ENCODE peak calls at places on chromosome 16, in seven cellular contexts. P, D, M, L, N, X and O are unnamed samples.

GRCh38 chr16:69131167-69131748 is 1.1 kb downstream of the CHTF8 start:
- DNase-seq in X (no peak), P (peak), L (peak), M (no peak), N (no peak), D (no peak), O (no peak)

GRCh38 chr16:15942901-15943690 is 6.3 kb upstream of the ABCC1 start:
- DNase-seq in P (no peak), X (no peak), N (no peak), M (no peak), D (no peak), L (peak), O (no peak)

GRCh38 chr16:30901201-30902069 is 5.0 kb downstream of the CTF1 start:
- DNase-seq in P (no peak), L (no peak), M (no peak), X (peak), N (no peak), D (no peak), O (no peak)

GRCh38 chr16:48542020-48542473 is 67.9 kb downstream of the N4BP1 start:
- DNase-seq in D (no peak), P (no peak), X (no peak), L (peak), N (no peak), M (no peak), O (no peak)

GRCh38 chr16:275041-275621 is 613 bp downstream of the RGS11 start:
- DNase-seq in L (peak), X (no peak), N (peak), D (no peak), M (no peak), P (no peak), O (peak)

GRCh38 chr16:89574681-89575246 is 794 bp upstream of the CPNE7 start:
- DNase-seq in D (no peak), L (no peak), M (no peak), X (no peak), N (peak), P (peak), O (peak)

GRCh38 chr16:51685498-51685897 is 534.4 kb upstream of the SALL1 start:
- DNase-seq in L (no peak), P (no peak), X (no peak), M (no peak), D (no peak), N (no peak), O (no peak)

GRCh38 chr16:2779151-2779920 is 2.3 kb upstream of the ELOB start:
- DNase-seq in L (no peak), M (no peak), N (no peak), P (no peak), X (no peak), D (no peak), O (no peak)

GRCh38 chr16:68432701-68433100 is 15.6 kb downstream of the SMPD3 start:
- DNase-seq in D (no peak), X (no peak), L (no peak), P (no peak), M (no peak), N (no peak), O (no peak)

GRCh38 chr16:81522141-81522701 is 77.6 kb downstream of the CMIP start:
- DNase-seq in D (no peak), L (peak), M (no peak), N (no peak), P (peak), X (no peak), O (no peak)

GRCh38 chr16:67647681-67648080 is 2.7 kb downstream of the CARMIL2 start:
- DNase-seq in L (no peak), M (no peak), D (no peak), X (no peak), N (no peak), P (no peak), O (no peak)

GRCh38 chr16:26952411-26952810 is 114.3 kb upstream of the C16orf82 start:
- DNase-seq in L (no peak), M (no peak), N (no peak), P (no peak), X (no peak), D (no peak), O (no peak)

GRCh38 chr16:9256196-9256595 is 164.8 kb downstream of the HAPSTR1 start:
- DNase-seq in D (no peak), N (peak), L (peak), M (peak), P (peak), X (peak), O (peak)
- TF ChIP-seq TAF1 in D (no peak), N (no peak), L (no peak), M (no peak), P (no peak), X (no peak), O (no peak)

GRCh38 chr16:53743149-53743566 is 39.2 kb downstream of the FTO start:
- DNase-seq in P (no peak), L (no peak), M (no peak), N (no peak), D (no peak), X (peak), O (no peak)

GRCh38 chr16:53745753-53746258 is 41.9 kb downstream of the FTO start:
- DNase-seq in L (no peak), D (no peak), M (no peak), N (no peak), P (peak), X (no peak), O (no peak)

GRCh38 chr16:53741546-53741945 is 37.6 kb downstream of the FTO start:
- DNase-seq in D (no peak), M (no peak), N (no peak), X (no peak), L (no peak), P (no peak), O (no peak)

GRCh38 chr16:53744449-53744848 is 40.5 kb downstream of the FTO start:
- DNase-seq in D (no peak), L (no peak), M (no peak), N (no peak), P (no peak), X (peak), O (no peak)

DNA sequence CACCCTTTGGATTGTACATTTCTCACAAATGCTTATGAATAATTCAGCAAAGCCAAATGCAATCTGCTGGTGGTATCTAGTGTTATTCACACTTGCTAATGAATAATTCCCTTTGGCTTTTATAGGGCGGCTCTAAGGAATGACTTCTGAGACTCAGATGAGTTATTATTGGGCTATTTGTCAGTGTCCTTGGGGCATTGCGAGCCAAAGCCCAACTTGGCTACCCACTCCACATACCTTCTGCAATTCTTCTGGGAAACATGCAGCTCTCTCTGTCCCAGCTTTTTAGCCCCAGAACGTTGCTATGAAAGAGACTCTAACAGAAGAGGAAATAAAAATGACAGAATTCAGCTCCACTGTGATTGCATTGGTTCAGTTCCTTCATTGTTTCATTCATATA is 41.2 kb downstream of the FTO start:
- DNase-seq in X (no peak), M (no peak), N (no peak), L (no peak), D (no peak), P (no peak), O (no peak)
- TF ChIP-seq TAF1 in X (no peak), M (no peak), N (no peak), L (no peak), D (no peak), P (no peak), O (no peak)

GRCh38 chr16:57809276-57809793 is 7.0 kb upstream of the KIFC3 start:
- DNase-seq in P (no peak), D (no peak), X (no peak), L (no peak), M (no peak), N (no peak), O (no peak)

GRCh38 chr16:57809843-57810196 is 7.5 kb upstream of the KIFC3 start:
- DNase-seq in X (no peak), L (no peak), P (no peak), D (no peak), N (no peak), M (no peak), O (no peak)

GRCh38 chr16:57808589-57808988 is 6.3 kb upstream of the KIFC3 start:
- DNase-seq in P (no peak), D (no peak), M (no peak), N (no peak), X (no peak), L (no peak), O (no peak)

GRCh38 chr16:57807968-57808528 is 5.8 kb upstream of the KIFC3 start:
- DNase-seq in D (no peak), P (peak), X (peak), L (peak), N (peak), M (no peak), O (peak)

DNA sequence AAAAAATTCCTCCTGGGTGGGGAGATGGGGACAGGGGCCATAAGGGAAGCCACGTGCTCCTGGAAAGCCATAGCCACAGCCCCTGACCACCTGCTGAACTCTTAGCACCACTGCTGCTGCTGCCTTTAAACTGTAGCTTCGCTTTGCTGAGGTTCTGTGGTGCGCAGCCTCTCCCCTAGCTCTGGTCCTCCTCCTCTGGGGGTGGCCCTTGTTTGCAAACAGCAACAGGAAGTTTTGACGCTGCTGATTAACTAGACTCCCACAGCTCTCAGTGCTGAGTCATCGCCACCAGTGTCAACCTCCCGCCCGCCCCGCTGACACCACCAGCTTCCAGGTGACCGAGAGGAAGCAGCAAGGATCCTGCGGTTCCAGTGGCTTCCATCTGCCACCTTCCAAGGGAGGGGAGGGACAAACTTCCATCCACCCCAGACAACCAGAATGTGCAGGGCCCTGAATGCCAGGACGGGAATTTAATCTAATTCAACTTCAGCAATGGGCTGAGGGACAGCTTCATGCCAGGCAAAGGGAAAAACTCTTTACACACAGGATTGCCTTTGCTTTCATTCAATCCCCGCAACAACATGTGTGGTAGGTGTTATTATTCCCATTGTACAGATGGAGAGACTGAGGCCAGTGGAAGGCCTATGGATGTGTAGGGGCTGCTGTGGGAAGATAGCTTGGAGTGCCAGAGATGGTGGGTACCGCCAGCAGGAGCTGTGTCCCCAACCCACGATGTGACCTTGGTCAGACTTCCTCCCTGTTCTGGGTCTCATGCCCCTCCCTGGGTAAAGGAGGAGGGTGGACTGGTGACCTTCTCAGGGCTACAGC is 8.1 kb upstream of the KIFC3 start:
- DNase-seq in P (peak), N (peak), D (peak), L (no peak), M (no peak), X (peak), O (peak)
- TF ChIP-seq TAF1 in P (peak), N (no peak), D (peak), L (no peak), M (no peak), X (peak), O (no peak)

GRCh38 chr16:46884513-46885293 is 541 bp downstream of the GPT2 start:
- DNase-seq in X (no peak), L (peak), P (no peak), D (no peak), M (no peak), N (no peak), O (no peak)
- TF ChIP-seq TAF1 in X (no peak), L (no peak), P (no peak), D (no peak), M (no peak), N (no peak), O (no peak)

GRCh38 chr16:72876221-72876620 is 171.7 kb downstream of the ZFHX3 start:
- DNase-seq in L (no peak), N (no peak), M (no peak), X (no peak), D (peak), P (no peak), O (peak)
- TF ChIP-seq TAF1 in L (no peak), N (no peak), M (no peak), X (no peak), D (no peak), P (no peak), O (no peak)

GRCh38 chr16:4890026-4890425 is 42.7 kb downstream of the UBN1 start:
- DNase-seq in X (no peak), P (no peak), M (no peak), L (no peak), N (no peak), D (no peak), O (no peak)

GRCh38 chr16:4886151-4886550 is 38.9 kb downstream of the UBN1 start:
- DNase-seq in P (peak), X (no peak), D (no peak), L (no peak), M (no peak), N (no peak), O (no peak)

GRCh38 chr16:4891097-4891885 is 44.0 kb downstream of the UBN1 start:
- DNase-seq in P (no peak), D (no peak), X (no peak), L (no peak), M (no peak), N (no peak), O (no peak)

GRCh38 chr16:4890686-4891085 is 43.4 kb downstream of the UBN1 start:
- DNase-seq in N (no peak), P (no peak), X (no peak), D (no peak), L (no peak), M (no peak), O (no peak)

DNA sequence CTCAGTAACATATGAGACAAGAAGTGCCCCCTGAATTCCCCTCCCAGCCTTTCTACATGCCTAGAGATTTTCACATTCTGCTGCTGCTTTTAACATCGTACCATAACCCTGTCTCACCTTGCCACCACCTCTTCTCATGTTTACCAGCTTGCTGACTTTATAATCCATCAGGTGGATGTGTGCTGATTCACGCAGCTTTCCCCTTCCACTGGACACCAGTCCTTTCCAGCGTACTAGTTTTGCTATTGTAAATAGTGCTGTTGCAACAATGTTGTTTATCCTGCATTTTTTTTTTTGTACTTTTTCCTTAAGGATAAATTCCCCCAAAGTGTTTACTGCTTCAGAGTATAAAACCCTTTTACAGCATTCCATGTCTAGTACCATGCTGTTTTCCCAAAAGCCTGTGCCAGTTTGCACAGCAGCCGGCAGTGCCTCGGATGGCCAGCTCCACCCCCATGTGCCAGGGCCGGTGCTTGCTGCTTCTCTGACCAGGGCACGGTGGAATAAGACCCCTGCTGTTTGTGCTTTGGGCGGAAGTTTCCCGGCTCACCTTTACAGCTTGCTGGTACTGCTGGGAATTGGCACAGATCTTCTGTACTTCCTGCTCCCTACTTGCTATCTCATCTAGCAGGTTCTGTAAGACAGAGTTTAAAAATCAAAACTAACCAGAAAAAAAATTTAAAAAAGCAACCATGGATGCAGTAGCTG is 41.3 kb downstream of the UBN1 start:
- DNase-seq in X (no peak), N (no peak), D (no peak), L (no peak), P (no peak), M (no peak), O (no peak)
- TF ChIP-seq TAF1 in X (no peak), N (no peak), D (no peak), L (no peak), P (no peak), M (no peak), O (no peak)

DNA sequence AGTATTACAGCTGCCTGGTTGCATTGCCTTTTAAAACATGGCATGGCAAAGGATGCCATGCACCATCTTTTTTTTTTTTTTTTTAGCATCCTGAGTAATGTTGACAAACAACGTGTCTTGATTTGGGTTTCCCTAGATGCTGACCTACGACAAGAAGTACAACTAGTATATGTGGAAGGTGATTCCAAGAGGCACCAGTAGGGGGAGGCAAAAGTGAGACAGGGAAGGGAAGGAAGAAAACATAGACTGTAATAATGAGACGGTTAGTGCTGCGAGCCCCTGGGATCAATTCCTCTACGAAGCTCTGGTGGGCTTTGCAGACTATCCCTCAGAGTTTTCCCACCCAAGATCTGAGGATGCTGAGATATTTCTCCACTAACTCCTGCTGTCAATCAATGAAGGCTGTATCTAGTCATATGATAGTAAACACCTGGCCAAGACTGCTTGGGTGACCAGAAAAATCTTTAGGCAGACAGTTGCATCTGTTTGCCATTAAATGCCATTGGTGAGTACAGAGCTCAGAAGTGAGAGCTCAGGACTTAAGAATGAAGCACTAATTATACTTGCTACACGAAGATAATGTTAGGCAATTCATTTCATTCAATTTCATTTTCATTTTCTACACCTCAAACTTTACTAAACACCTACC is 458.6 kb upstream of the GOT2 start:
- DNase-seq in X (peak), N (no peak), P (peak), M (no peak), D (no peak), L (peak), O (no peak)
- TF ChIP-seq TAF1 in X (no peak), N (no peak), P (no peak), M (no peak), D (no peak), L (no peak), O (no peak)

DNA sequence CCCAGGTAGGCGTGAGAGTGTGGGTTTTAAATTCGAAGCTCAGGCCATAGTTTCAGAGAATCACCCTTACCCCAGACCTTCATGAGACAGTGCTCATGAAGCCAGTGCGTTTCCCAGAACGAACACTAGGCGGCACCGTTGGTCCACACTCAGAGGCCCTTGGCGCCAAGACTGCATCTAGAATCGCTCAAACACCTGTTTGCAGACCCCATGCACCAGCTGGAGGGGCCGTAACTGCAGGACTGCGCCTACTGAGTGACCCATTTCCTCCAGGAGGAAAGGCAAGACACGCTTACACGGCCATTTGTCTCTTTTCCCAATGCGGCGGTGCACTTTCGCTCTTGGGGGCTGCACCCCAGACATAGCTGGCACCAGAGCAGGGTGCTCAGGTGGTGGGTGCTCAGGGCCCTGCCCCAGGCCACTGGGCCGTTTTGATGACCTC is 34.0 kb downstream of the ADGRG5 start:
- DNase-seq in D (peak), L (peak), X (peak), M (peak), N (peak), P (peak), O (peak)
- TF ChIP-seq TAF1 in D (no peak), L (no peak), X (no peak), M (no peak), N (no peak), P (no peak), O (no peak)

GRCh38 chr16:55035956-55036355 is 105.3 kb downstream of the IRX5 start:
- DNase-seq in M (no peak), N (no peak), L (no peak), X (no peak), D (no peak), P (no peak), O (no peak)
- TF ChIP-seq TAF1 in M (no peak), N (no peak), L (no peak), X (no peak), D (no peak), P (no peak), O (no peak)